ENCODE peak calls at places on chromosomes 13 and 19, in four cellular contexts. U is right lobe of liver, M is H7, E is left lung. I is an unnamed sample.

GRCh38 chr13:108195146-108195545 is 20.2 kb downstream of the LIG4 start:
- DNase-seq in U (no peak), M (no peak), E (no peak), I (no peak)

GRCh38 chr13:77338329-77338728 is 11.4 kb upstream of the MYCBP2 start:
- DNase-seq in U (no peak), M (no peak), E (no peak), I (no peak)

GRCh38 chr19:3494559-3494958 is 5.9 kb downstream of the DOHH start:
- DNase-seq in U (no peak), M (no peak), E (no peak), I (no peak)

GRCh38 chr19:10290439-10290875 is 705 bp downstream of the ICAM5 start:
- DNase-seq in U (no peak), M (peak; percentile 80), E (no peak), I (no peak)

GRCh38 chr13:74316531-74316930 is 182.3 kb upstream of the KLF12 start:
- DNase-seq in U (no peak), M (no peak), E (no peak), I (no peak)

GRCh38 chr13:97142452-97142851 is 79.7 kb upstream of the MBNL2 start:
- DNase-seq in U (peak; percentile 60), M (peak; percentile 10), E (no peak), I (no peak)

GRCh38 chr13:32737111-32737571 is 150.9 kb downstream of the PDS5B start:
- DNase-seq in U (no peak), M (no peak), E (no peak), I (no peak)

GRCh38 chr13:50129923-50130685 is 114.9 kb downstream of the KCNRG start:
- DNase-seq in U (peak; percentile 61), M (peak; percentile 82), E (no peak), I (peak; percentile 26)

GRCh38 chr19:16369306-16369663 is 44.7 kb downstream of the KLF2 start:
- DNase-seq in U (peak; percentile 32), M (no peak), E (no peak), I (no peak)

GRCh38 chr13:42219051-42219450 is 52.9 kb upstream of the AKAP11 start:
- DNase-seq in U (no peak), M (no peak), E (no peak), I (no peak)

GRCh38 chr19:48487944-48488343 is 18.8 kb downstream of the CYTH2 start:
- DNase-seq in U (no peak), M (no peak), E (peak; percentile 79), I (peak; percentile 27)

GRCh38 chr13:79901336-79901735 is 420.4 kb downstream of the NDFIP2 start:
- DNase-seq in U (no peak), M (no peak), E (no peak), I (peak; percentile 46)

GRCh38 chr13:104586010-104586746 is 1520.0 kb upstream of the SLC10A2 start:
- DNase-seq in U (no peak), M (no peak), E (no peak), I (peak; percentile 34)

GRCh38 chr19:17475541-17476115 is 5.3 kb downstream of the SLC27A1 start:
- DNase-seq in U (no peak), M (no peak), E (no peak), I (no peak)

GRCh38 chr19:919157-920050 is 2.3 kb downstream of the KISS1R start:
- DNase-seq in U (no peak), M (peak; percentile 84), E (no peak), I (no peak)

GRCh38 chr19:55678121-55678671 is 3.2 kb downstream of the EPN1 start:
- DNase-seq in U (peak; percentile 71), M (no peak), E (peak; percentile 73), I (peak; percentile 5)

GRCh38 chr13:51534075-51534817 is 50.0 kb upstream of the WDFY2 start:
- DNase-seq in U (peak; percentile 57), M (no peak), E (peak; percentile 68), I (no peak)

GRCh38 chr19:40798997-40799557 is at the start of gene EGLN2:
- DNase-seq in U (no peak), M (peak; percentile 93), E (no peak), I (peak; percentile 33)

GRCh38 chr19:50324331-50324730 is 4.8 kb downstream of the KCNC3 start:
- DNase-seq in U (no peak), M (peak; percentile 15), E (no peak), I (no peak)

GRCh38 chr19:47019431-47020041 is at the start of gene NPAS1:
- DNase-seq in U (no peak), M (peak; percentile 93), E (no peak), I (no peak)

GRCh38 chr13:80341771-80342271 is 895 bp upstream of the SPRY2 start:
- DNase-seq in U (peak; percentile 63), M (peak; percentile 72), E (peak; percentile 48), I (peak; percentile 81)

GRCh38 chr13:91351123-91351522 is 3.6 kb downstream of the MIR17HG start:
- DNase-seq in U (no peak), M (no peak), E (no peak), I (no peak)

DNA sequence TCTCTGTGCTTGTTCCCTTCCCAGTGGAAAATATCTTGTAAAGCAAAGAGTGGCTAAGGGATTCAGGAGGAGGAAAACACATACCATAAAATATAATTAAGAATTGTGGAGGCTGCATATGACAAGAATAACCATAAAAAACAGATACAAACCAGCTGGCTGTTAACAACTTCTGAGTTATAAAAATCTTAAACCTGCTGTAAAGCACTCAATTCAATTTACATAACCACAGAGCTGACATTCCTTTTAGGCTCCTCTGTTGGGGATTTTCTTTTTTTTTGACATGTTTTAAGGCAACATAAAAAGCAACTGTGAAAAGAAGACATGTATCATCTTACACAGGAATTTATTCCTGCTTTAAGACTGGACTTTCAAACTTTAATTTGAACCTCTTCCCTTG is 207.6 kb downstream of the DACH1 start:
- DNase-seq in U (no peak), M (no peak), E (no peak), I (no peak)
- H3K27me3 ChIP-seq in U (no peaks in the 10 kb centered on the region), M (no peaks in the 10 kb centered on the region), E (no peaks in the 10 kb centered on the region), I (no peaks in the 10 kb centered on the region)

DNA sequence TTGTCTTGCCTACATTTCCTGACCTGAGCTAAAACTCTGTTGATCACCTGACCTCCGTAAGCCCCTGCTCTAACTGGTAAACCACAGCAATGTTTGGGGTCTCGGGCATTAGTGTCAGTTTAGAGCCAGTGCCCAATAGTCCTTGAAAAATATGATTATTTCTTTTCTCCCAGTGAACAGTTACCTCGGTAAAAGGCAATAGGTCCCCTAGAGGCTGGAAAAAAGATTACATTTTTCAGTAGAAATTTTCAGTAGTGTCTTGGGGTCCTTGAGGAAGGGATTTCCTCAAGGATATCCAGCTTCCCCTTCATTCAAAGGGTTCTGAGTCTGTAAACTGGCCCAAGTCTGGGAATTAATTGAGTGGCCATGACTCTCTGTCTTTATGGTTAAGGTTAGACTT is 177.5 kb downstream of the SLC7A1 start:
- DNase-seq in U (no peak), M (peak; percentile 29), E (no peak), I (no peak)
- H3K27me3 ChIP-seq in U (no peaks in the 10 kb centered on the region), M (no peaks in the 10 kb centered on the region), E (no peaks in the 10 kb centered on the region), I (no peaks in the 10 kb centered on the region)

DNA sequence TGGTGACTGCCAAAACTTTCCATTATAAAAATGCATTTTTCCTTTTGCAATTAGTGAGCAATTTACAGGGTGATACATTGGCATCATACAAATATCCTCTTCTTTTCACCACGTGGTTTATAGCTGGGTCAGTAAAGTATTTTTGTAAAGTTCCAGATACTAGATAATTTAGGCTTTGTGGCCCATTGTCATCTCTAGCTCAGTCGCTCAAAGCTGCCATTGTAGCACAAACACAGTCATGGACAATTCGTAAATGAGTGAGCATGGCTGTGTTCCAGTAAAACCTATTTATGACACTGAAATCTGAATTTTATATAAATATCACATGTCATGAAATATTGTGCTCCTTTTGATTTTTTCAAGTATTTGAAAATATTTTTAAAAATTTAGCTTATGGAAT is 162.9 kb downstream of the USP12 start:
- DNase-seq in U (no peak), M (no peak), E (no peak), I (no peak)
- H3K27me3 ChIP-seq in U (no peaks in the 10 kb centered on the region), M (peaks cover 12% of the 10 kb centered on the region), E (no peaks in the 10 kb centered on the region), I (no peaks in the 10 kb centered on the region)

GRCh38 chr13:111093136-111093535 is 22.0 kb upstream of the ARHGEF7 start:
- DNase-seq in U (no peak), M (no peak), E (no peak), I (no peak)
- H3K27me3 ChIP-seq in U (no peaks in the 10 kb centered on the region), M (no peaks in the 10 kb centered on the region), E (no peaks in the 10 kb centered on the region), I (peaks cover 73% of the 10 kb centered on the region)

DNA sequence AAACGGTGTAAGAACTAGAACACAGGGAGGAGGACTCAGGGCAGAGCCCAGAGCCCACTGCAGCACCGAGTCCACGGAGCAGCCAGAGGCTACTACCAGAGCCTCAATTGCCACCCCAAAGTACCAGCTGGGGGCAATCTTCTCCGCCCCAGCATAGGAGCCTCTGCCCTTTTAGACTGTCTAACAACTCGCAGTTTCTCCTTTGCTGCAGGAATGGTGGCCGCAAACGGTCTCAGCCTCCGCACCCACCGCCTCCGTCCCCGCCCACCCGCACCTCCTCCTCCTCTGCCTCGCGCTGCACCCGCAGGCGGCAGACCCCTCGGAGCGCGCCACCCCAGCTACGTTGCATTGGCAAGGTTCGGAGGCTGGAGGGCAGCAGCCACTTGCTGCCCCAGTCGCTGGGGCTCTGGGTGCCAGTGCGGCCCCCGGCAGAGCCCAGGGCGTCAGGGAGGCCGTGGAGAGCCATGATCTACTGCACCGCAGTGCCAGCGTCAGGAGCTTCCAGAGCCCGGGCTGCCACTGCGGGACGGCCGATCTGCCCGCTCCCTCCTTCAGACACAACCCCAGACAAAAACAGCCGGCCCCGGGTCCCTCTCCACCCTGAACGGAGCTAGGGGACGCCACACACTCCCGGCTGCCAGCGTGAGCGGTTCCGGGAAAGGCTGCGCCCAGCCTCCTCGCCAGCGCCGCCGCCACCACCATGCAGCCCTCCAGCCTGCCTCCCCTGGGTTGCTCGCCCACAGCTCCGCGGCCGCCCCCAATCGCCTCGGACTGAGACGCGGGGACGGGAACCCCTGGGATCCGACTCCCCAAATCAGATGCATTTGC is 1.8 kb downstream of the FGF14 start:
- DNase-seq in U (peak; percentile 60), M (peak; percentile 75), E (no peak), I (peak; percentile 77)
- H3K27me3 ChIP-seq in U (no peaks in the 10 kb centered on the region), M (peaks cover 34% of the 10 kb centered on the region), E (peaks cover 27% of the 10 kb centered on the region), I (no peaks in the 10 kb centered on the region)